ENCODE peak calls at places on chromosomes 7 and 10, in eight cellular contexts. V, Z, W, K, A, U, M and B are unnamed samples.

GRCh38 chr10:102540023-102540422 is 36.3 kb downstream of the SUFU start:
- DNase-seq in V (peak; percentile 56), Z (no peak), W (no peak), K (peak; percentile 5), A (no peak), U (no peak), M (no peak), B (no peak)

GRCh38 chr7:94368371-94368791 is 26.3 kb upstream of the COL1A2 start:
- DNase-seq in V (no peak), Z (no peak), W (no peak), K (no peak), A (peak; percentile 72), U (peak; percentile 76), M (no peak), B (peak; percentile 33)

GRCh38 chr7:45138433-45139267 is 18.9 kb upstream of the RAMP3 start:
- DNase-seq in V (no peak), Z (no peak), W (no peak), K (no peak), A (no peak), U (no peak), M (no peak), B (no peak)

GRCh38 chr7:43531700-43532099 is 51.2 kb upstream of the STK17A start:
- DNase-seq in V (no peak), Z (no peak), W (no peak), K (no peak), A (peak; percentile 99), U (no peak), M (no peak), B (no peak)

GRCh38 chr7:129434846-129435318 is 650 bp downstream of the STRIP2 start:
- DNase-seq in V (peak; percentile 30), Z (no peak), W (no peak), K (peak; percentile 4), A (no peak), U (no peak), M (no peak), B (no peak)

GRCh38 chr10:96454184-96454583 is 59.5 kb downstream of the TLL2 start:
- DNase-seq in V (no peak), Z (no peak), W (no peak), K (no peak), A (no peak), U (no peak), M (no peak), B (no peak)

GRCh38 chr7:45159296-45159695 is 1.7 kb downstream of the RAMP3 start:
- DNase-seq in V (no peak), Z (no peak), W (no peak), K (no peak), A (no peak), U (no peak), M (no peak), B (no peak)

GRCh38 chr10:58237014-58237830 is 30.5 kb downstream of the IPMK start:
- DNase-seq in V (no peak), Z (no peak), W (no peak), K (no peak), A (no peak), U (peak; percentile 73), M (no peak), B (no peak)

GRCh38 chr7:84058311-84059076 is 136.1 kb downstream of the SEMA3A start:
- DNase-seq in V (no peak), Z (no peak), W (no peak), K (no peak), A (no peak), U (peak; percentile 20), M (no peak), B (no peak)

GRCh38 chr7:69598081-69598486 is at the start of gene AUTS2:
- DNase-seq in V (peak; percentile 90), Z (no peak), W (peak; percentile 19), K (peak; percentile 55), A (peak; percentile 80), U (peak; percentile 1), M (peak; percentile 44), B (peak; percentile 72)

GRCh38 chr7:33773053-33773452 is 132.3 kb upstream of the BMPER start:
- DNase-seq in V (no peak), Z (no peak), W (no peak), K (no peak), A (no peak), U (no peak), M (no peak), B (no peak)

GRCh38 chr7:15972767-15973362 is 286.4 kb upstream of the MEOX2 start:
- DNase-seq in V (no peak), Z (no peak), W (no peak), K (no peak), A (no peak), U (no peak), M (no peak), B (no peak)

GRCh38 chr7:87875151-87876039 is 765 bp downstream of the SLC25A40 start:
- DNase-seq in V (peak; percentile 8), Z (no peak), W (no peak), K (no peak), A (no peak), U (no peak), M (no peak), B (no peak)